ENCODE peak calls at places on chromosome 5, in eight cellular contexts. One of them, this sample, is unnamed.
A peak's percentile ranks its signal among the peaks of the same experiment; 100 is the strongest.

GRCh38 chr5:3382782-3383181 is 212.8 kb upstream of the IRX1 start:
- DNase-seq in right cardiac atrium: no peak
- DNase-seq in cardiac muscle cell: no peak
- DNase-seq in A673: no peak
- DNase-seq in Peyer's patch: no peak
- DNase-seq in suprapubic skin: no peak
- DNase-seq in IMR-90: no peak
- DNase-seq in trophoblast cell: no peak
- DNase-seq in this sample: no peak

GRCh38 chr5:144566747-144567415 is 396.2 kb downstream of the KCTD16 start:
- DNase-seq in A673: no peak
- DNase-seq in IMR-90: peak; percentile 76
- DNase-seq in cardiac muscle cell: no peak
- DNase-seq in suprapubic skin: no peak
- DNase-seq in right cardiac atrium: no peak
- DNase-seq in trophoblast cell: peak; percentile 0
- DNase-seq in Peyer's patch: no peak
- DNase-seq in this sample: no peak

GRCh38 chr5:62596096-62596495 is 17.5 kb downstream of the LRRC70 start:
- DNase-seq in right cardiac atrium: no peak
- DNase-seq in trophoblast cell: peak; percentile 40
- DNase-seq in IMR-90: peak; percentile 16
- DNase-seq in A673: no peak
- DNase-seq in suprapubic skin: no peak
- DNase-seq in Peyer's patch: no peak
- DNase-seq in cardiac muscle cell: no peak
- DNase-seq in this sample: no peak

GRCh38 chr5:65722575-65723424 is 795 bp downstream of the NLN start:
- DNase-seq in IMR-90: peak; percentile 63
- DNase-seq in Peyer's patch: no peak
- DNase-seq in cardiac muscle cell: peak; percentile 79
- DNase-seq in right cardiac atrium: peak; percentile 20
- DNase-seq in suprapubic skin: no peak
- DNase-seq in trophoblast cell: no peak
- DNase-seq in A673: peak; percentile 58
- DNase-seq in this sample: peak; percentile 10

GRCh38 chr5:95822038-95822407 is 503 bp downstream of the GLRX start:
- DNase-seq in trophoblast cell: peak; percentile 49
- DNase-seq in suprapubic skin: no peak
- DNase-seq in right cardiac atrium: peak; percentile 68
- DNase-seq in IMR-90: peak; percentile 25
- DNase-seq in Peyer's patch: peak; percentile 70
- DNase-seq in A673: peak; percentile 73
- DNase-seq in cardiac muscle cell: peak; percentile 71
- DNase-seq in this sample: no peak

GRCh38 chr5:139268364-139269202 is 25.0 kb upstream of the MATR3 start:
- DNase-seq in A673: no peak
- DNase-seq in trophoblast cell: no peak
- DNase-seq in cardiac muscle cell: no peak
- DNase-seq in suprapubic skin: no peak
- DNase-seq in Peyer's patch: no peak
- DNase-seq in right cardiac atrium: no peak
- DNase-seq in IMR-90: no peak
- DNase-seq in this sample: no peak

GRCh38 chr5:98906756-98907355 is 22.0 kb downstream of the CHD1 start:
- DNase-seq in suprapubic skin: no peak
- DNase-seq in Peyer's patch: no peak
- DNase-seq in right cardiac atrium: no peak
- DNase-seq in A673: no peak
- DNase-seq in cardiac muscle cell: no peak
- DNase-seq in IMR-90: no peak
- DNase-seq in trophoblast cell: peak; percentile 66
- DNase-seq in this sample: no peak

GRCh38 chr5:72013741-72014703 is 93.3 kb upstream of the MAP1B start:
- DNase-seq in IMR-90: peak; percentile 57
- DNase-seq in right cardiac atrium: no peak
- DNase-seq in cardiac muscle cell: peak; percentile 65
- DNase-seq in trophoblast cell: no peak
- DNase-seq in A673: no peak
- DNase-seq in suprapubic skin: no peak
- DNase-seq in Peyer's patch: no peak
- DNase-seq in this sample: no peak

GRCh38 chr5:75869891-75870290 is 152.7 kb upstream of the POC5 start:
- DNase-seq in trophoblast cell: no peak
- DNase-seq in suprapubic skin: no peak
- DNase-seq in Peyer's patch: no peak
- DNase-seq in cardiac muscle cell: no peak
- DNase-seq in IMR-90: no peak
- DNase-seq in right cardiac atrium: no peak
- DNase-seq in A673: no peak
- DNase-seq in this sample: no peak

GRCh38 chr5:101429241-101429640 is 526.2 kb upstream of the ST8SIA4 start:
- DNase-seq in suprapubic skin: no peak
- DNase-seq in trophoblast cell: no peak
- DNase-seq in A673: no peak
- DNase-seq in IMR-90: peak; percentile 62
- DNase-seq in Peyer's patch: no peak
- DNase-seq in right cardiac atrium: no peak
- DNase-seq in cardiac muscle cell: no peak
- DNase-seq in this sample: no peak

GRCh38 chr5:157819502-157820125 is 39.3 kb downstream of the CLINT1 start:
- DNase-seq in Peyer's patch: no peak
- DNase-seq in IMR-90: no peak
- DNase-seq in suprapubic skin: no peak
- DNase-seq in trophoblast cell: no peak
- DNase-seq in cardiac muscle cell: no peak
- DNase-seq in A673: peak; percentile 33
- DNase-seq in right cardiac atrium: no peak
- DNase-seq in this sample: no peak

GRCh38 chr5:96050273-96050880 is 88.7 kb upstream of the ELL2 start:
- DNase-seq in A673: peak; percentile 26
- DNase-seq in Peyer's patch: no peak
- DNase-seq in trophoblast cell: no peak
- DNase-seq in right cardiac atrium: no peak
- DNase-seq in IMR-90: no peak
- DNase-seq in cardiac muscle cell: no peak
- DNase-seq in suprapubic skin: no peak
- DNase-seq in this sample: no peak

GRCh38 chr5:150342583-150342982 is 14.9 kb upstream of the TCOF1 start:
- DNase-seq in trophoblast cell: no peak
- DNase-seq in suprapubic skin: no peak
- DNase-seq in Peyer's patch: no peak
- DNase-seq in A673: no peak
- DNase-seq in cardiac muscle cell: no peak
- DNase-seq in IMR-90: no peak
- DNase-seq in right cardiac atrium: no peak
- DNase-seq in this sample: no peak

DNA sequence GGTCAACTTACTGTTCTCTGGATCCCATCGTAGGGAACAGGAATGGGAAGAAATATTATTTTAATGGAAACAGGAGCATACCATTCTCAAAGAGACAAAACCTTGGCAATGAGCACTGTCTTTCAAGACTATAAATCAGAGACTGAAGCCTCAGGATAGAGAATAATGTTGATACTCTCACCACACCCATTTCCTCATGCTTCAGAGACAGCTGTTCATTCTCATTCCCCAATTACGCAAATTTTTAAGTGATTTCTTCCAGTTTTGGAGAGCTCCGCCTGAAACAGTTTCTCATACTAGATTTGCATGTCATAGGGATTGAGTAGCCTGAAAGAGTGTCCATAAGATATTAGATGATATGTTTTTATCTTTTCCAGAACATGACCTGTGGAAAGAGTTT is 290.5 kb upstream of the RASA1 start:
- DNase-seq in right cardiac atrium: no peak
- DNase-seq in cardiac muscle cell: peak; percentile 69
- DNase-seq in Peyer's patch: no peak
- DNase-seq in A673: peak; percentile 38
- DNase-seq in IMR-90: no peak
- DNase-seq in trophoblast cell: no peak
- DNase-seq in suprapubic skin: no peak
- DNase-seq in this sample: no peak
- H3K27ac ChIP-seq in right cardiac atrium: no peak overlapping the region
- H3K27ac ChIP-seq in cardiac muscle cell: no peak overlapping the region
- H3K27ac ChIP-seq in Peyer's patch: no peak overlapping the region
- H3K27ac ChIP-seq in A673: no peak overlapping the region
- H3K27ac ChIP-seq in IMR-90: no peak overlapping the region
- H3K27ac ChIP-seq in trophoblast cell: no peak overlapping the region
- H3K27ac ChIP-seq in suprapubic skin: no peak overlapping the region
- H3K27ac ChIP-seq in this sample: no peak overlapping the region

GRCh38 chr5:173873296-173873922 is 14.7 kb upstream of the CPEB4 start:
- DNase-seq in Peyer's patch: no peak
- DNase-seq in suprapubic skin: no peak
- DNase-seq in right cardiac atrium: no peak
- DNase-seq in cardiac muscle cell: no peak
- DNase-seq in trophoblast cell: no peak
- DNase-seq in IMR-90: no peak
- DNase-seq in A673: no peak
- DNase-seq in this sample: no peak
- H3K4me3 ChIP-seq in Peyer's patch: no peak overlapping the region
- H3K4me3 ChIP-seq in suprapubic skin: no peak overlapping the region
- H3K4me3 ChIP-seq in right cardiac atrium: no peak overlapping the region
- H3K4me3 ChIP-seq in cardiac muscle cell: no peak overlapping the region
- H3K4me3 ChIP-seq in trophoblast cell: no peak overlapping the region
- H3K4me3 ChIP-seq in IMR-90: no peak overlapping the region
- H3K4me3 ChIP-seq in A673: no peak overlapping the region
- H3K4me3 ChIP-seq in this sample: no peak overlapping the region

GRCh38 chr5:52870448-52870847 is 82.7 kb downstream of the ITGA1 start:
- DNase-seq in Peyer's patch: no peak
- DNase-seq in suprapubic skin: no peak
- DNase-seq in IMR-90: no peak
- DNase-seq in cardiac muscle cell: peak; percentile 50
- DNase-seq in trophoblast cell: peak; percentile 96
- DNase-seq in A673: no peak
- DNase-seq in right cardiac atrium: peak; percentile 24
- DNase-seq in this sample: no peak

GRCh38 chr5:52867809-52868208 is 80.1 kb downstream of the ITGA1 start:
- DNase-seq in right cardiac atrium: no peak
- DNase-seq in IMR-90: peak; percentile 65
- DNase-seq in suprapubic skin: no peak
- DNase-seq in trophoblast cell: no peak
- DNase-seq in cardiac muscle cell: peak; percentile 41
- DNase-seq in A673: no peak
- DNase-seq in Peyer's patch: no peak
- DNase-seq in this sample: no peak

GRCh38 chr5:52869391-52869790 is 81.7 kb downstream of the ITGA1 start:
- DNase-seq in cardiac muscle cell: peak; percentile 65
- DNase-seq in A673: no peak
- DNase-seq in Peyer's patch: no peak
- DNase-seq in IMR-90: no peak
- DNase-seq in trophoblast cell: peak; percentile 10
- DNase-seq in right cardiac atrium: no peak
- DNase-seq in suprapubic skin: no peak
- DNase-seq in this sample: no peak

GRCh38 chr5:52864884-52865283 is 77.2 kb downstream of the ITGA1 start:
- DNase-seq in A673: no peak
- DNase-seq in cardiac muscle cell: peak; percentile 86
- DNase-seq in trophoblast cell: peak; percentile 81
- DNase-seq in IMR-90: peak; percentile 96
- DNase-seq in right cardiac atrium: no peak
- DNase-seq in suprapubic skin: no peak
- DNase-seq in Peyer's patch: no peak
- DNase-seq in this sample: no peak

GRCh38 chr5:52868417-52868816 is 80.7 kb downstream of the ITGA1 start:
- DNase-seq in IMR-90: no peak
- DNase-seq in Peyer's patch: no peak
- DNase-seq in A673: no peak
- DNase-seq in trophoblast cell: no peak
- DNase-seq in suprapubic skin: no peak
- DNase-seq in right cardiac atrium: no peak
- DNase-seq in cardiac muscle cell: no peak
- DNase-seq in this sample: no peak
- H3K27ac ChIP-seq in IMR-90: no peak overlapping the region
- H3K27ac ChIP-seq in Peyer's patch: no peak overlapping the region
- H3K27ac ChIP-seq in A673: no peak overlapping the region
- H3K27ac ChIP-seq in trophoblast cell: no peak overlapping the region
- H3K27ac ChIP-seq in suprapubic skin: no peak overlapping the region
- H3K27ac ChIP-seq in right cardiac atrium: no peak overlapping the region
- H3K27ac ChIP-seq in cardiac muscle cell: no peak overlapping the region
- H3K27ac ChIP-seq in this sample: no peak overlapping the region

GRCh38 chr5:16866795-16867584 is 69.1 kb downstream of the MYO10 start:
- DNase-seq in IMR-90: peak; percentile 72
- DNase-seq in right cardiac atrium: no peak
- DNase-seq in A673: peak; percentile 63
- DNase-seq in suprapubic skin: no peak
- DNase-seq in Peyer's patch: no peak
- DNase-seq in cardiac muscle cell: peak; percentile 66
- DNase-seq in trophoblast cell: peak; percentile 88
- DNase-seq in this sample: no peak
- H3K4me3 ChIP-seq in IMR-90: no peak overlapping the region
- H3K4me3 ChIP-seq in right cardiac atrium: no peak overlapping the region
- H3K4me3 ChIP-seq in A673: no peak overlapping the region
- H3K4me3 ChIP-seq in suprapubic skin: no peak overlapping the region
- H3K4me3 ChIP-seq in Peyer's patch: no peak overlapping the region
- H3K4me3 ChIP-seq in cardiac muscle cell: no peak overlapping the region
- H3K4me3 ChIP-seq in trophoblast cell: no peak overlapping the region
- H3K4me3 ChIP-seq in this sample: no peak overlapping the region

This sample was measured in PC-9.